ENCODE peak calls at places on chromosomes 5 and 9, in nine cellular contexts. N, V, J, G, K, A, P, T and H are unnamed samples.

GRCh38 chr9:88672874-88673695 is 138.1 kb downstream of the NXNL2 start:
- DNase-seq in J (no peak), T (no peak), N (no peak), P (no peak), V (no peak), K (no peak), G (no peak), A (peak; percentile 2), H (no peak)

GRCh38 chr9:133948138-133948537 is 44.0 kb downstream of the VAV2 start:
- DNase-seq in N (no peak), G (no peak), A (no peak), P (no peak), J (no peak), K (no peak), V (no peak), T (no peak), H (no peak)

GRCh38 chr5:166062719-166063118 is 2228.7 kb upstream of the WWC1 start:
- DNase-seq in K (no peak), A (no peak), J (no peak), N (no peak), V (no peak), P (no peak), G (no peak), T (no peak), H (no peak)

GRCh38 chr5:32852535-32852934 is 141.4 kb downstream of the NPR3 start:
- DNase-seq in G (no peak), A (peak; percentile 52), P (no peak), T (no peak), J (peak; percentile 65), V (no peak), N (no peak), K (peak; percentile 21), H (peak; percentile 70)

GRCh38 chr9:137168907-137169763 is 716 bp downstream of the LRRC26 start:
- DNase-seq in G (no peak), T (no peak), A (peak; percentile 56), P (no peak), J (peak; percentile 30), N (no peak), V (peak; percentile 16), K (peak; percentile 90), H (no peak)

GRCh38 chr9:27524236-27524635 is at the start of gene IFNK:
- DNase-seq in N (no peak), G (no peak), K (no peak), P (no peak), J (no peak), V (no peak), A (no peak), T (no peak), H (no peak)

GRCh38 chr5:141478321-141478945 is 2.7 kb downstream of the PCDHGC3 start:
- DNase-seq in K (no peak), V (no peak), P (no peak), A (peak; percentile 33), J (no peak), T (no peak), N (no peak), G (peak; percentile 79), H (no peak)

GRCh38 chr5:82176115-82176514 is 102.0 kb downstream of the RPS23 start:
- DNase-seq in J (no peak), K (no peak), V (no peak), A (no peak), T (no peak), P (no peak), N (no peak), G (no peak), H (no peak)

GRCh38 chr5:150295172-150295611 is 5.6 kb upstream of the CAMK2A start:
- DNase-seq in V (no peak), G (no peak), J (no peak), N (no peak), P (no peak), A (peak; percentile 57), T (no peak), K (peak; percentile 8), H (no peak)

GRCh38 chr9:137243626-137244485 is 2.8 kb downstream of the TUBB4B start:
- DNase-seq in A (peak; percentile 52), P (no peak), V (no peak), G (no peak), K (no peak), J (no peak), N (no peak), T (no peak), H (no peak)

GRCh38 chr5:122316652-122317051 is 4.6 kb downstream of the SNCAIP start:
- DNase-seq in G (no peak), P (no peak), A (no peak), K (peak; percentile 90), N (no peak), V (no peak), T (no peak), J (no peak), H (no peak)

GRCh38 chr9:137611623-137612609 is 6.4 kb downstream of the ARRDC1 start:
- DNase-seq in T (no peak), N (no peak), P (no peak), A (peak; percentile 92), K (peak; percentile 61), J (no peak), G (peak; percentile 93), V (no peak), H (peak; percentile 66)

GRCh38 chr9:14256588-14256987 is 57.4 kb downstream of the NFIB start:
- DNase-seq in V (no peak), T (no peak), N (no peak), P (no peak), K (no peak), A (no peak), J (no peak), G (no peak), H (no peak)